ENCODE peak calls at places on chromosomes 4 and X, in four cellular contexts. F, K, A and J are unnamed samples.

GRCh38 chr4:139208404-139208945 is 31.5 kb upstream of the ELF2 start:
- DNase-seq in K (peak), F (peak), A (no peak), J (no peak)

GRCh38 chr4:136342666-136343065 is 1189.6 kb downstream of the PCDH18 start:
- DNase-seq in A (no peak), K (no peak), F (no peak), J (no peak)

GRCh38 chr4:137502730-137503129 is 29.6 kb downstream of the PCDH18 start:
- DNase-seq in K (no peak), A (no peak), F (no peak), J (no peak)

GRCh38 chrX:100413231-100413630 is 3.2 kb upstream of the PCDH19 start:
- DNase-seq in K (peak), F (peak), A (peak), J (peak)

GRCh38 chrX:150573702-150574101 is 5.3 kb downstream of the MTM1 start:
- DNase-seq in K (no peak), F (no peak), A (no peak), J (no peak)

GRCh38 chr4:15063341-15063740 is 61.1 kb downstream of the CPEB2 start:
- DNase-seq in F (no peak), A (no peak), K (no peak), J (no peak)

GRCh38 chr4:40576651-40577480 is 52.8 kb downstream of the RBM47 start:
- DNase-seq in A (peak), F (peak), K (peak), J (peak)

GRCh38 chrX:129875669-129876068 is 30.3 kb upstream of the UTP14A start:
- DNase-seq in A (no peak), K (no peak), F (peak), J (no peak)

GRCh38 chr4:141220271-141220654 is 432 bp upstream of the ZNF330 start:
- DNase-seq in F (no peak), A (no peak), K (no peak), J (no peak)

GRCh38 chr4:150212485-150212884 is 134.2 kb downstream of the DCLK2 start:
- DNase-seq in K (no peak), F (no peak), A (no peak), J (no peak)

GRCh38 chr4:151922811-151923210 is 162.0 kb upstream of the GATB start:
- DNase-seq in K (no peak), F (no peak), A (no peak), J (no peak)

GRCh38 chr4:185792384-185793146 is 19.4 kb downstream of the SORBS2 start:
- DNase-seq in A (peak), F (peak), K (no peak), J (no peak)

GRCh38 chr4:182918791-182919302 is 1.7 kb upstream of the DCTD start:
- DNase-seq in A (no peak), K (no peak), F (no peak), J (peak)

GRCh38 chr4:83782591-83782990 is 246.7 kb downstream of the GPAT3 start:
- DNase-seq in K (no peak), F (no peak), A (no peak), J (no peak)

GRCh38 chr4:176882201-176882600 is 89.5 kb upstream of the VEGFC start:
- DNase-seq in F (no peak), A (peak), K (no peak), J (no peak)

GRCh38 chr4:169348541-169348940 is 77.8 kb upstream of the SH3RF1 start:
- DNase-seq in K (no peak), A (no peak), F (no peak), J (no peak)

GRCh38 chr4:151777471-151777870 is 16.7 kb upstream of the GATB start:
- DNase-seq in A (no peak), F (no peak), K (no peak), J (no peak)

GRCh38 chr4:168744021-168744420 is 247.2 kb downstream of the PALLD start:
- DNase-seq in A (peak), K (no peak), F (peak), J (no peak)

GRCh38 chr4:122710434-122711308 is 21.8 kb upstream of the BBS12 start:
- DNase-seq in F (peak), K (no peak), A (peak), J (no peak)

GRCh38 chr4:139808381-139809206 is 143.0 kb downstream of the MGST2 start:
- DNase-seq in K (no peak), F (peak), A (peak), J (no peak)

GRCh38 chrX:13868481-13869040 is 51.7 kb upstream of the GPM6B start:
- DNase-seq in F (peak), A (no peak), K (no peak), J (no peak)

GRCh38 chrX:48957477-48957826 is at the start of gene OTUD5:
- DNase-seq in A (no peak), F (no peak), K (peak), J (no peak)

GRCh38 chr4:119028296-119028695 is 107.3 kb upstream of the MYOZ2 start:
- DNase-seq in A (no peak), F (no peak), K (no peak), J (no peak)

DNA sequence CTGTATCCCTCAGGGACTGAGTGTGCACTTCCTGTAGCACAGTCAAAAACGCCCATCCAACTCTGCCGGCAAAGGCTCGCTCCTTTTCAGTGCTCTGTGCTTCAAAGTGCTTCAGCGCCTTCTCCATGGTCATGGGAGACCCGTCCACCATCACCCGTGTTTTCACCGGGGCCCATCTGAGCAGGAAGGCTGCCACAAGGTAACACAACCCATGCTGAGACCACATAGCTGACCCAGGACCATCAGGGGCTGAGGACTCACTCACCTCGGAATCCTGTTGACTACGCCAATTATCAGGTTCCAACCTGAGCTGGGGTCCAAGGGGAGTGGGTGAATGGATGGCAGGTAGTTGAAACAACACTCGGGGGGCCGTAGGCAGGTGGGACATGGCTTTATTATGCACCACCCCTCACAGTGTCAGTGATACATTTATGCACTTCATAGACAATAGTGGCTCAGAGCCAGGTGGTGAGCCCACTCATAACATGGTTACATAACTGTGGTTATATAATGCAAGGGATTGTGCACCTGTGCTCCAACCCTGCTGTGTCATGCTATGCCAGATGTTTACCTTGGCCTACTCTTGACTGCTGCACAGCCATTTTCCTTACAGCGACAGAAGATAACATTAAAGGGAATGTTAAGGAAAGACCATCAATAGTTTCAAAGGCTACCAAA is 227.8 kb downstream of the ADGRL3 start:
- DNase-seq in F (no peak), K (no peak), A (no peak), J (no peak)
- TF ChIP-seq FOS in F (no peak), K (no peak), A (no peak), J (no peak)

GRCh38 chrX:68753218-68753617 is 75.6 kb upstream of the EFNB1 start:
- DNase-seq in K (no peak), F (no peak), A (no peak), J (no peak)
- TF ChIP-seq FOS in K (no peak), F (no peak), A (no peak), J (no peak)

GRCh38 chr4:25020240-25020639 is 10.5 kb downstream of the LGI2 start:
- DNase-seq in A (no peak), K (no peak), F (no peak), J (no peak)
- TF ChIP-seq FOS in A (no peak), K (no peak), F (no peak), J (no peak)

DNA sequence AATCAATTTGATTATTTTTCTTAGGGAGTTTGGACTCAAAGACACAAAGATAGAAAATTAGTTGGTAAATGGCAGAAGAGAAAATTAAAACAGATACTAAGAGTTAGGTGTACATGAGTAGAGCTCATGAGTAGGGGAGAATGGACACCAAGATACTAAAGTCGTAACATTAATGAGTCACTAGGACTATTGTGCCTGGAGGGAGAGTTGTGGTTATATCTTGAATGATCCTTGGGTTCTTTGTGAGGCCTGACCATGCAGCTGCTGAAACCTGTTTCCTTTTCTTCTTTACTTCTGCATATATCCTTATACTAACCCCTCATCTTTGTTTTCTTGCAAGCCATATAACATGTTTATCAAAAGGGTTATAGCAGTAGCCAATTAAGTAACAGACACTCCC is 532.8 kb downstream of the RPA4 start:
- DNase-seq in F (no peak), A (no peak), K (no peak), J (no peak)
- TF ChIP-seq FOS in F (no peak), A (no peak), K (no peak), J (no peak)

GRCh38 chrX:53449632-53450031 is 15.5 kb upstream of the HSD17B10 start:
- DNase-seq in F (no peak), K (no peak), A (no peak), J (no peak)

GRCh38 chrX:53441531-53442321 is 7.6 kb upstream of the HSD17B10 start:
- DNase-seq in K (no peak), A (peak), F (peak), J (peak)

GRCh38 chrX:53442322-53442631 is 8.1 kb upstream of the HSD17B10 start:
- DNase-seq in K (no peak), A (no peak), F (no peak), J (no peak)

GRCh38 chrX:53447441-53447840 is 13.3 kb upstream of the HSD17B10 start:
- DNase-seq in K (no peak), A (no peak), F (no peak), J (no peak)

GRCh38 chrX:53445977-53446376 is 11.8 kb upstream of the HSD17B10 start:
- DNase-seq in K (peak), F (peak), A (peak), J (no peak)
- TF ChIP-seq FOS in K (no peak), F (no peak), A (no peak), J (no peak)

GRCh38 chrX:106401965-106402559 is 209.7 kb upstream of the RADX start:
- DNase-seq in A (no peak), K (no peak), F (no peak), J (no peak)

GRCh38 chrX:106404512-106404911 is 207.3 kb upstream of the RADX start:
- DNase-seq in F (no peak), K (no peak), A (no peak), J (no peak)
- TF ChIP-seq FOS in F (no peak), K (no peak), A (no peak), J (no peak)

GRCh38 chrX:101744085-101744484 is 84.4 kb upstream of the ARMCX2 start:
- DNase-seq in K (no peak), F (no peak), A (no peak), J (no peak)

GRCh38 chrX:101745046-101745445 is 85.4 kb upstream of the ARMCX2 start:
- DNase-seq in A (no peak), F (no peak), K (no peak), J (no peak)

GRCh38 chrX:101750744-101751143 is 91.1 kb upstream of the ARMCX2 start:
- DNase-seq in K (no peak), A (no peak), F (no peak), J (no peak)

GRCh38 chrX:101749436-101749835 is 89.8 kb upstream of the ARMCX2 start:
- DNase-seq in A (no peak), K (no peak), F (no peak), J (no peak)
- TF ChIP-seq FOS in A (peak), K (no peak), F (no peak), J (no peak)

DNA sequence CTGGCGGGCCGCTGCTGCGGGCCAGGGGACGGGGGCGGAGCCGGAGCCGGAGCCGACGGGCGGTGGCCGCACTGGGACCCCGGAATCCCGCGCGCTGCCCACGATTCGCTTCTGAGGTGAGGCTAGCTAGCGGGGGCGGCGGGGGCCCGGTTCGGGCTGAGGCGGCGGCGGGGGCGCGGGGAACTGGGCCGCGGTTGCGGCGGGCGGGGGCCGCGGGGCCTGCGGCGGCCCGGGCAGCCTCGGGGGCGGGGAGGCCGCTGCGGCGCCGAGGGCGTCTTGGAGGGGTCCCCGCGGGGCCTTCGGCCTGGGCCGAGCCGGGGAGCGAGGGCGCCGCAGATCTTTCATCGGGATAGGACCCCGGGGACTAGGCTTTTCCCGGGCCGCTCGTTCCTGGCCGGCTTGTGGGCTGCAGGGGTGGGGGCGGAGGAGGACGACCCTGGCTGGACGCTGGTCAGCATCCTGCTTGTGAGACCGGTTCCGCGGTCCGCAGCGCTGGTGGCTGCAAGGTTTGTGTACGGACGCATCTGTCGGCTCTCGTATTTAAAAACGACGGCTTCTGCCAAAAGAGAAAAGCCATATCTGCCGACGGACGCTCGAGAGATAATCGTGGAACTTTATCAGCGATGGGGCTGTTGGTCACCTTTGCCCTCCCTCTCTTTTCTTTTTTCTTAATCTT is 403 bp downstream of the ADD1 start:
- DNase-seq in F (peak), A (peak), K (peak), J (no peak)
- TF ChIP-seq FOS in F (no peak), A (no peak), K (no peak), J (no peak)

GRCh38 chr4:3342182-3342854 is 49.5 kb downstream of the RGS12 start:
- DNase-seq in F (peak), K (no peak), A (peak), J (no peak)
- TF ChIP-seq FOS in F (peak), K (no peak), A (peak), J (no peak)

GRCh38 chr4:113437124-113437523 is 324.4 kb downstream of the CAMK2D start:
- DNase-seq in F (no peak), K (no peak), A (peak), J (no peak)
- TF ChIP-seq FOS in F (no peak), K (no peak), A (no peak), J (no peak)